ENCODE peak calls at places on chromosome X, in nine cellular contexts. S is upper lobe of right lung, L is psoas muscle, Z is K562, G is IMR-90, A is sigmoid colon, N is RWPE2, F is A673, X is stomach. T is an unnamed sample.

GRCh38 chrX:11103751-11104150 is 7.4 kb upstream of the HCCS start:
- DNase-seq in F (no peak), X (no peak), A (no peak), N (no peak), S (no peak), L (no peak), Z (no peak), G (no peak), T (no peak)

GRCh38 chrX:132401935-132402334 is 86.9 kb downstream of the MBNL3 start:
- DNase-seq in S (no peak), A (no peak), G (peak; percentile 24), N (no peak), F (no peak), L (no peak), X (no peak), Z (no peak), T (no peak)

GRCh38 chrX:19514791-19515614 is at the start of gene MAP3K15:
- DNase-seq in G (no peak), A (no peak), L (peak; percentile 31), Z (peak; percentile 25), N (no peak), X (peak; percentile 32), S (peak; percentile 72), F (peak; percentile 45), T (no peak)

GRCh38 chrX:153688534-153688899 is 791 bp downstream of the SLC6A8 start:
- DNase-seq in A (peak; percentile 60), F (no peak), G (no peak), X (no peak), Z (no peak), L (no peak), S (no peak), N (no peak), T (no peak)

GRCh38 chrX:80335062-80335830 is 85.0 kb upstream of the TENT5D start:
- DNase-seq in S (peak; percentile 76), X (peak; percentile 65), Z (no peak), N (no peak), L (peak; percentile 32), F (peak; percentile 57), G (no peak), A (peak; percentile 66), T (no peak)

GRCh38 chrX:8679572-8679971 is 52.4 kb downstream of the ANOS1 start:
- DNase-seq in F (no peak), S (peak; percentile 55), N (no peak), L (no peak), G (no peak), A (no peak), Z (no peak), X (no peak), T (no peak)

GRCh38 chrX:46979340-46979739 is 67.1 kb downstream of the JADE3 start:
- DNase-seq in Z (no peak), X (no peak), N (no peak), L (no peak), F (peak; percentile 21), S (no peak), A (no peak), G (peak; percentile 82), T (no peak)

GRCh38 chrX:32520789-32521188 is 690.6 kb downstream of the DMD start:
- DNase-seq in Z (no peak), S (no peak), F (no peak), G (no peak), A (no peak), L (no peak), N (no peak), X (no peak), T (no peak)

GRCh38 chrX:129704491-129704890 is 34.3 kb upstream of the XPNPEP2 start:
- DNase-seq in A (no peak), X (no peak), S (no peak), F (no peak), G (no peak), Z (no peak), L (no peak), N (no peak), T (no peak)

GRCh38 chrX:120474085-120474484 is 5.0 kb upstream of the LAMP2 start:
- DNase-seq in L (no peak), S (no peak), X (no peak), F (no peak), N (no peak), G (no peak), A (no peak), Z (no peak), T (no peak)

GRCh38 chrX:75181721-75182120 is 25.6 kb upstream of the ABCB7 start:
- DNase-seq in N (no peak), G (peak; percentile 50), S (no peak), A (no peak), L (no peak), F (no peak), X (no peak), Z (no peak), T (no peak)

GRCh38 chrX:130118396-130118795 is 8.1 kb upstream of the ELF4 start:
- DNase-seq in S (no peak), A (no peak), L (no peak), X (no peak), G (peak; percentile 81), N (no peak), F (no peak), Z (no peak), T (no peak)

GRCh38 chrX:31459361-31459760 is 387.5 kb upstream of the FTHL17 start:
- DNase-seq in F (no peak), L (no peak), Z (no peak), A (no peak), X (no peak), G (peak; percentile 35), N (no peak), S (no peak), T (no peak)

GRCh38 chrX:65528705-65529340 is 5.8 kb downstream of the LAS1L start:
- DNase-seq in L (peak; percentile 36), X (peak; percentile 61), A (no peak), N (no peak), Z (peak; percentile 71), S (no peak), F (peak; percentile 50), G (peak; percentile 10), T (peak; percentile 22)

GRCh38 chrX:4764888-4765287 is 1051.4 kb upstream of the PRKX start:
- DNase-seq in N (no peak), L (no peak), A (no peak), F (peak; percentile 42), S (no peak), Z (no peak), X (no peak), G (no peak), T (no peak)

GRCh38 chrX:47706575-47706974 is 47.6 kb upstream of the UXT start:
- DNase-seq in L (no peak), A (no peak), N (no peak), G (peak; percentile 10), X (no peak), Z (no peak), S (no peak), F (no peak), T (no peak)

GRCh38 chrX:46179748-46180147 is 365.5 kb downstream of the ZNF674 start:
- DNase-seq in S (no peak), N (no peak), A (no peak), L (no peak), X (no peak), Z (no peak), G (no peak), F (no peak), T (no peak)

GRCh38 chrX:47091149-47091775 is 13.0 kb downstream of the RGN start:
- DNase-seq in G (peak; percentile 18), S (no peak), Z (no peak), A (no peak), N (no peak), L (no peak), F (no peak), X (no peak), T (no peak)

GRCh38 chrX:57451426-57452020 is 140.3 kb upstream of the ZXDB start:
- DNase-seq in N (no peak), L (no peak), X (no peak), F (no peak), A (no peak), G (no peak), S (no peak), Z (no peak), T (no peak)

GRCh38 chrX:134631404-134632346 is 26.6 kb downstream of the PLAC1 start:
- DNase-seq in S (no peak), N (no peak), F (peak; percentile 10), X (no peak), L (peak; percentile 26), G (peak; percentile 76), A (peak; percentile 81), Z (no peak), T (no peak)

GRCh38 chrX:154526901-154527675 is 11.1 kb upstream of the FAM3A start:
- DNase-seq in N (no peak), A (peak; percentile 91), S (peak; percentile 86), G (peak; percentile 67), F (peak; percentile 82), Z (peak; percentile 67), L (peak; percentile 73), X (peak; percentile 76), T (peak; percentile 15)

GRCh38 chrX:110051559-110051958 is 48.6 kb downstream of the TMEM164 start:
- DNase-seq in N (no peak), A (no peak), G (peak; percentile 11), L (no peak), S (no peak), X (no peak), F (no peak), Z (no peak), T (no peak)

GRCh38 chrX:116499780-116500179 is 37.0 kb upstream of the CT83 start:
- DNase-seq in S (no peak), X (no peak), G (no peak), L (no peak), N (no peak), F (peak; percentile 10), A (no peak), Z (no peak), T (no peak)
- H3K27ac ChIP-seq in S (no peak overlapping the region), X (no peak overlapping the region), G (no peak overlapping the region), L (no peak overlapping the region), N (no peak overlapping the region), F (no peak overlapping the region), A (no peak overlapping the region), Z (no peak overlapping the region), T (no peak overlapping the region)

GRCh38 chrX:460823-461640 is 74.3 kb upstream of the PPP2R3B start:
- DNase-seq in A (peak; percentile 50), L (no peak), X (no peak), F (no peak), Z (no peak), G (no peak), N (peak; percentile 23), S (peak; percentile 46), T (no peak)
- H3K9me3 ChIP-seq in A (no peaks in the 10 kb centered on the region), L (no peaks in the 10 kb centered on the region), X (no peaks in the 10 kb centered on the region), F (no peaks in the 10 kb centered on the region), Z (no peaks in the 10 kb centered on the region), G (peaks cover 31% of the 10 kb centered on the region), N (peaks cover 5% of the 10 kb centered on the region), S (no peaks in the 10 kb centered on the region), T (no peaks in the 10 kb centered on the region)

GRCh38 chrX:1207496-1208025 is 4.9 kb downstream of the CRLF2 start:
- DNase-seq in A (peak; percentile 4), F (no peak), X (no peak), Z (no peak), N (no peak), G (no peak), L (no peak), S (no peak), T (no peak)
- H3K4me1 ChIP-seq in A (peaks cover 18% of the 10 kb centered on the region), F (no peaks in the 10 kb centered on the region), X (peaks cover 7% of the 10 kb centered on the region), Z (no peaks in the 10 kb centered on the region), N (no peaks in the 10 kb centered on the region), G (no peaks in the 10 kb centered on the region), L (no peaks in the 10 kb centered on the region), S (peaks cover 16% of the 10 kb centered on the region), T (peaks cover 4% of the 10 kb centered on the region)

DNA sequence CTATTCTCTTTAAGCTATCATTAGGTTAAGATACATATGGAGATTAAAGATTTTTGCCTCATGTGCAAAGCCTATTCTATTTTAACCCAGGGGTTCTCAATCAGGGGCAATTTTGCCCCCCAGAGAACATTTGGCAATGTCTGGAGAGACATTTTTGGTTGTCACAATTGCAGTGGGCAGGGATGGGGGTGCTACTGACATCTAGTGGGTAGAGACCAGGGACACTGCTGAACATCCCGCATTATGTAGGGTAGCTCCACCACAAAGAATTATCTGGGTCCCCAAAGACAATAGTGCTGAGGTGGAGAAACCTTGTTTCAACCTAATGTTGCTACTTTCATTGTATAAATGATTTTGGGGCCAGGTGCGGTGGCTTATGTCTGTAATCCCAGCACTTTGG is 13.2 kb upstream of the CA5B start:
- DNase-seq in S (no peak), X (no peak), N (no peak), G (no peak), Z (no peak), L (no peak), F (no peak), A (no peak), T (no peak)
- H3K27ac ChIP-seq in S (no peak overlapping the region), X (no peak overlapping the region), N (no peak overlapping the region), G (no peak overlapping the region), Z (no peak overlapping the region), L (no peak overlapping the region), F (no peak overlapping the region), A (no peak overlapping the region), T (no peak overlapping the region)